ENCODE peak calls at places on chromosomes 11 and 22, in eight cellular contexts. One of them, this sample, is unnamed. For H3K27me3, the result is how much of the 10 kb centered on the place peaks cover.

GRCh38 chr11:62061356-62062222 is 62.2 kb upstream of the INCENP start:
- DNase-seq in heart left ventricle: no peak
- DNase-seq in right atrium auricular region: no peak
- DNase-seq in CD8-positive, alpha-beta memory T cell: no peak
- DNase-seq in tibial artery: no peak
- DNase-seq in adipocyte: no peak
- DNase-seq in endothelial cell of umbilical vein: no peak
- DNase-seq in body of pancreas: peak
- DNase-seq in this sample: no peak

GRCh38 chr22:33887173-33887572 is 33.1 kb downstream of the LARGE1 start:
- DNase-seq in heart left ventricle: no peak
- DNase-seq in right atrium auricular region: no peak
- DNase-seq in CD8-positive, alpha-beta memory T cell: no peak
- DNase-seq in tibial artery: no peak
- DNase-seq in adipocyte: no peak
- DNase-seq in endothelial cell of umbilical vein: no peak
- DNase-seq in body of pancreas: no peak
- DNase-seq in this sample: no peak

GRCh38 chr11:118226294-118226693 is 1.5 kb upstream of the JAML start:
- DNase-seq in heart left ventricle: no peak
- DNase-seq in right atrium auricular region: no peak
- DNase-seq in CD8-positive, alpha-beta memory T cell: no peak
- DNase-seq in tibial artery: peak
- DNase-seq in adipocyte: no peak
- DNase-seq in endothelial cell of umbilical vein: peak
- DNase-seq in body of pancreas: no peak
- DNase-seq in this sample: no peak

GRCh38 chr11:541433-541885 is 4.1 kb downstream of the LRRC56 start:
- DNase-seq in heart left ventricle: no peak
- DNase-seq in right atrium auricular region: no peak
- DNase-seq in CD8-positive, alpha-beta memory T cell: no peak
- DNase-seq in tibial artery: no peak
- DNase-seq in adipocyte: no peak
- DNase-seq in endothelial cell of umbilical vein: no peak
- DNase-seq in body of pancreas: no peak
- DNase-seq in this sample: no peak

GRCh38 chr11:15289718-15290117 is 175.0 kb downstream of the INSC start:
- DNase-seq in heart left ventricle: no peak
- DNase-seq in right atrium auricular region: no peak
- DNase-seq in CD8-positive, alpha-beta memory T cell: no peak
- DNase-seq in tibial artery: no peak
- DNase-seq in adipocyte: no peak
- DNase-seq in endothelial cell of umbilical vein: no peak
- DNase-seq in body of pancreas: no peak
- DNase-seq in this sample: no peak

GRCh38 chr11:128687321-128687720 is 6.6 kb upstream of the FLI1 start:
- DNase-seq in heart left ventricle: peak
- DNase-seq in right atrium auricular region: no peak
- DNase-seq in CD8-positive, alpha-beta memory T cell: no peak
- DNase-seq in tibial artery: no peak
- DNase-seq in adipocyte: no peak
- DNase-seq in endothelial cell of umbilical vein: peak
- DNase-seq in body of pancreas: no peak
- DNase-seq in this sample: no peak

GRCh38 chr22:44577391-44578114 is 79.5 kb upstream of the RTL6 start:
- DNase-seq in heart left ventricle: no peak
- DNase-seq in right atrium auricular region: no peak
- DNase-seq in CD8-positive, alpha-beta memory T cell: no peak
- DNase-seq in tibial artery: no peak
- DNase-seq in adipocyte: no peak
- DNase-seq in endothelial cell of umbilical vein: no peak
- DNase-seq in body of pancreas: peak
- DNase-seq in this sample: no peak

GRCh38 chr11:69823641-69824285 is 4.5 kb upstream of the FGF3 start:
- DNase-seq in heart left ventricle: no peak
- DNase-seq in right atrium auricular region: no peak
- DNase-seq in CD8-positive, alpha-beta memory T cell: no peak
- DNase-seq in tibial artery: no peak
- DNase-seq in adipocyte: no peak
- DNase-seq in endothelial cell of umbilical vein: no peak
- DNase-seq in body of pancreas: no peak
- DNase-seq in this sample: no peak

GRCh38 chr11:1077417-1078119 is 2.9 kb downstream of the MUC2 start:
- DNase-seq in heart left ventricle: no peak
- DNase-seq in right atrium auricular region: no peak
- DNase-seq in CD8-positive, alpha-beta memory T cell: no peak
- DNase-seq in tibial artery: no peak
- DNase-seq in adipocyte: no peak
- DNase-seq in endothelial cell of umbilical vein: no peak
- DNase-seq in body of pancreas: peak
- DNase-seq in this sample: no peak

GRCh38 chr22:50612715-50613221 is 12.2 kb downstream of the MAPK8IP2 start:
- DNase-seq in heart left ventricle: no peak
- DNase-seq in right atrium auricular region: no peak
- DNase-seq in CD8-positive, alpha-beta memory T cell: no peak
- DNase-seq in tibial artery: no peak
- DNase-seq in adipocyte: no peak
- DNase-seq in endothelial cell of umbilical vein: no peak
- DNase-seq in body of pancreas: no peak
- DNase-seq in this sample: no peak

GRCh38 chr11:46597609-46598219 is 3.9 kb upstream of the AMBRA1 start:
- DNase-seq in heart left ventricle: no peak
- DNase-seq in right atrium auricular region: no peak
- DNase-seq in CD8-positive, alpha-beta memory T cell: no peak
- DNase-seq in tibial artery: no peak
- DNase-seq in adipocyte: no peak
- DNase-seq in endothelial cell of umbilical vein: peak
- DNase-seq in body of pancreas: no peak
- DNase-seq in this sample: no peak

GRCh38 chr11:86214710-86215109 is 29.8 kb upstream of the EED start:
- DNase-seq in heart left ventricle: no peak
- DNase-seq in right atrium auricular region: no peak
- DNase-seq in CD8-positive, alpha-beta memory T cell: no peak
- DNase-seq in tibial artery: no peak
- DNase-seq in adipocyte: no peak
- DNase-seq in endothelial cell of umbilical vein: no peak
- DNase-seq in body of pancreas: no peak
- DNase-seq in this sample: no peak

GRCh38 chr22:45589556-45589955 is 82.1 kb upstream of the ATXN10 start:
- DNase-seq in heart left ventricle: no peak
- DNase-seq in right atrium auricular region: no peak
- DNase-seq in CD8-positive, alpha-beta memory T cell: no peak
- DNase-seq in tibial artery: no peak
- DNase-seq in adipocyte: no peak
- DNase-seq in endothelial cell of umbilical vein: no peak
- DNase-seq in body of pancreas: no peak
- DNase-seq in this sample: no peak

GRCh38 chr11:1192741-1193325 is 30.0 kb upstream of the MUC5B start:
- DNase-seq in heart left ventricle: no peak
- DNase-seq in right atrium auricular region: no peak
- DNase-seq in CD8-positive, alpha-beta memory T cell: no peak
- DNase-seq in tibial artery: no peak
- DNase-seq in adipocyte: no peak
- DNase-seq in endothelial cell of umbilical vein: no peak
- DNase-seq in body of pancreas: peak
- DNase-seq in this sample: no peak

GRCh38 chr11:67700548-67701262 is 26.3 kb upstream of the ALDH3B2 start:
- DNase-seq in heart left ventricle: no peak
- DNase-seq in right atrium auricular region: no peak
- DNase-seq in CD8-positive, alpha-beta memory T cell: no peak
- DNase-seq in tibial artery: no peak
- DNase-seq in adipocyte: no peak
- DNase-seq in endothelial cell of umbilical vein: no peak
- DNase-seq in body of pancreas: no peak
- DNase-seq in this sample: no peak

GRCh38 chr22:40609216-40609615 is 27.3 kb downstream of the MRTFA start:
- DNase-seq in heart left ventricle: no peak
- DNase-seq in right atrium auricular region: no peak
- DNase-seq in CD8-positive, alpha-beta memory T cell: no peak
- DNase-seq in tibial artery: no peak
- DNase-seq in adipocyte: no peak
- DNase-seq in endothelial cell of umbilical vein: no peak
- DNase-seq in body of pancreas: no peak
- DNase-seq in this sample: no peak

GRCh38 chr11:7246179-7246578 is 5.5 kb upstream of the SYT9 start:
- DNase-seq in heart left ventricle: no peak
- DNase-seq in right atrium auricular region: no peak
- DNase-seq in CD8-positive, alpha-beta memory T cell: no peak
- DNase-seq in tibial artery: no peak
- DNase-seq in adipocyte: no peak
- DNase-seq in endothelial cell of umbilical vein: no peak
- DNase-seq in body of pancreas: no peak
- DNase-seq in this sample: no peak

DNA sequence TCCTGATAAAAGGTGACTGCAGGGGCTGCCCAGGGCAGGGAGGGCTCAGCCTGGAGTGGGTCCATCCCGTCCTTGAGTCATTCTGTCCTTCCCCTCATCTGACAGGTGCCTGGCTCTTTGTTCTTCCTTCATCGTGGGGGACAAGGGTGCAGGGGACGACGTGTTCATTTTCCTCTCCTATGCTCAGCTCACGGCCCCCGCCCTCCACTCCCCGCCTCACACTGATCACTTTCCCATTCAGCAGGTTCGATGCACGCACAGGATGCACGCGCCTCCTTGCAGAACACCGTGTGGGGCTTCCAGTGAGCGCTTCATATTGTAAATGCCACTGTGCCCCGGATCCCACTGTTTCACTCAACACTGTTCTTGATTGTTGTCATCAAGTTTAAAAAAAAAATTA is 32.7 kb upstream of the SHANK2 start:
- DNase-seq in heart left ventricle: no peak
- DNase-seq in right atrium auricular region: no peak
- DNase-seq in CD8-positive, alpha-beta memory T cell: no peak
- DNase-seq in tibial artery: no peak
- DNase-seq in adipocyte: no peak
- DNase-seq in endothelial cell of umbilical vein: no peak
- DNase-seq in body of pancreas: no peak
- DNase-seq in this sample: no peak
- H3K27me3 ChIP-seq in heart left ventricle: under half
- H3K27me3 ChIP-seq in right atrium auricular region: under half
- H3K27me3 ChIP-seq in CD8-positive, alpha-beta memory T cell: under half
- H3K27me3 ChIP-seq in tibial artery: under half
- H3K27me3 ChIP-seq in adipocyte: under half
- H3K27me3 ChIP-seq in endothelial cell of umbilical vein: under half
- H3K27me3 ChIP-seq in body of pancreas: under half
- H3K27me3 ChIP-seq in this sample: under half

GRCh38 chr11:61056981-61057380 is 45.3 kb upstream of the CD5 start:
- DNase-seq in heart left ventricle: no peak
- DNase-seq in right atrium auricular region: no peak
- DNase-seq in CD8-positive, alpha-beta memory T cell: no peak
- DNase-seq in tibial artery: no peak
- DNase-seq in adipocyte: no peak
- DNase-seq in endothelial cell of umbilical vein: no peak
- DNase-seq in body of pancreas: no peak
- DNase-seq in this sample: no peak

GRCh38 chr11:61056566-61056965 is 45.7 kb upstream of the CD5 start:
- DNase-seq in heart left ventricle: no peak
- DNase-seq in right atrium auricular region: no peak
- DNase-seq in CD8-positive, alpha-beta memory T cell: no peak
- DNase-seq in tibial artery: no peak
- DNase-seq in adipocyte: no peak
- DNase-seq in endothelial cell of umbilical vein: no peak
- DNase-seq in body of pancreas: no peak
- DNase-seq in this sample: no peak

GRCh38 chr11:61059260-61059752 is 43.0 kb upstream of the CD5 start:
- DNase-seq in heart left ventricle: no peak
- DNase-seq in right atrium auricular region: no peak
- DNase-seq in CD8-positive, alpha-beta memory T cell: no peak
- DNase-seq in tibial artery: no peak
- DNase-seq in adipocyte: no peak
- DNase-seq in endothelial cell of umbilical vein: no peak
- DNase-seq in body of pancreas: no peak
- DNase-seq in this sample: no peak

GRCh38 chr11:61057615-61058014 is 44.7 kb upstream of the CD5 start:
- DNase-seq in heart left ventricle: no peak
- DNase-seq in right atrium auricular region: no peak
- DNase-seq in CD8-positive, alpha-beta memory T cell: no peak
- DNase-seq in tibial artery: no peak
- DNase-seq in adipocyte: no peak
- DNase-seq in endothelial cell of umbilical vein: no peak
- DNase-seq in body of pancreas: no peak
- DNase-seq in this sample: no peak

GRCh38 chr11:61058583-61059259 is 43.6 kb upstream of the CD5 start:
- DNase-seq in heart left ventricle: no peak
- DNase-seq in right atrium auricular region: no peak
- DNase-seq in CD8-positive, alpha-beta memory T cell: no peak
- DNase-seq in tibial artery: no peak
- DNase-seq in adipocyte: no peak
- DNase-seq in endothelial cell of umbilical vein: no peak
- DNase-seq in body of pancreas: no peak
- DNase-seq in this sample: no peak
- H3K27me3 ChIP-seq in heart left ventricle: under half
- H3K27me3 ChIP-seq in right atrium auricular region: under half
- H3K27me3 ChIP-seq in CD8-positive, alpha-beta memory T cell: under half
- H3K27me3 ChIP-seq in tibial artery: under half
- H3K27me3 ChIP-seq in adipocyte: under half
- H3K27me3 ChIP-seq in endothelial cell of umbilical vein: under half
- H3K27me3 ChIP-seq in body of pancreas: under half
- H3K27me3 ChIP-seq in this sample: under half

GRCh38 chr22:25702046-25702445 is 39.9 kb upstream of the MYO18B start:
- DNase-seq in heart left ventricle: no peak
- DNase-seq in right atrium auricular region: no peak
- DNase-seq in CD8-positive, alpha-beta memory T cell: no peak
- DNase-seq in tibial artery: no peak
- DNase-seq in adipocyte: peak
- DNase-seq in endothelial cell of umbilical vein: peak
- DNase-seq in body of pancreas: no peak
- DNase-seq in this sample: no peak
- H3K27me3 ChIP-seq in heart left ventricle: under half
- H3K27me3 ChIP-seq in right atrium auricular region: under half
- H3K27me3 ChIP-seq in CD8-positive, alpha-beta memory T cell: under half
- H3K27me3 ChIP-seq in tibial artery: under half
- H3K27me3 ChIP-seq in adipocyte: under half
- H3K27me3 ChIP-seq in endothelial cell of umbilical vein: under half
- H3K27me3 ChIP-seq in body of pancreas: under half
- H3K27me3 ChIP-seq in this sample: under half

GRCh38 chr11:122786896-122787295 is 51.4 kb upstream of the CRTAM start:
- DNase-seq in heart left ventricle: no peak
- DNase-seq in right atrium auricular region: no peak
- DNase-seq in CD8-positive, alpha-beta memory T cell: no peak
- DNase-seq in tibial artery: no peak
- DNase-seq in adipocyte: no peak
- DNase-seq in endothelial cell of umbilical vein: no peak
- DNase-seq in body of pancreas: no peak
- DNase-seq in this sample: no peak

GRCh38 chr11:122791836-122792235 is 46.5 kb upstream of the CRTAM start:
- DNase-seq in heart left ventricle: no peak
- DNase-seq in right atrium auricular region: no peak
- DNase-seq in CD8-positive, alpha-beta memory T cell: no peak
- DNase-seq in tibial artery: peak
- DNase-seq in adipocyte: peak
- DNase-seq in endothelial cell of umbilical vein: no peak
- DNase-seq in body of pancreas: no peak
- DNase-seq in this sample: no peak

GRCh38 chr11:122788781-122789535 is 49.3 kb upstream of the CRTAM start:
- DNase-seq in heart left ventricle: no peak
- DNase-seq in right atrium auricular region: no peak
- DNase-seq in CD8-positive, alpha-beta memory T cell: no peak
- DNase-seq in tibial artery: no peak
- DNase-seq in adipocyte: no peak
- DNase-seq in endothelial cell of umbilical vein: no peak
- DNase-seq in body of pancreas: no peak
- DNase-seq in this sample: no peak

GRCh38 chr11:122791411-122791810 is 46.9 kb upstream of the CRTAM start:
- DNase-seq in heart left ventricle: no peak
- DNase-seq in right atrium auricular region: no peak
- DNase-seq in CD8-positive, alpha-beta memory T cell: no peak
- DNase-seq in tibial artery: no peak
- DNase-seq in adipocyte: no peak
- DNase-seq in endothelial cell of umbilical vein: no peak
- DNase-seq in body of pancreas: no peak
- DNase-seq in this sample: no peak

GRCh38 chr11:122789916-122790315 is 48.4 kb upstream of the CRTAM start:
- DNase-seq in heart left ventricle: no peak
- DNase-seq in right atrium auricular region: no peak
- DNase-seq in CD8-positive, alpha-beta memory T cell: no peak
- DNase-seq in tibial artery: no peak
- DNase-seq in adipocyte: no peak
- DNase-seq in endothelial cell of umbilical vein: no peak
- DNase-seq in body of pancreas: no peak
- DNase-seq in this sample: no peak
- H3K27me3 ChIP-seq in heart left ventricle: under half
- H3K27me3 ChIP-seq in right atrium auricular region: under half
- H3K27me3 ChIP-seq in CD8-positive, alpha-beta memory T cell: under half
- H3K27me3 ChIP-seq in tibial artery: under half
- H3K27me3 ChIP-seq in adipocyte: under half
- H3K27me3 ChIP-seq in endothelial cell of umbilical vein: under half
- H3K27me3 ChIP-seq in body of pancreas: under half
- H3K27me3 ChIP-seq in this sample: under half